ENCODE peak calls at places on chromosome 1, in eight cellular contexts. F, S, V, O, A, D, Z and J are unnamed samples. For H3K4me1, the result is how much of the 10 kb centered on the place peaks cover.

GRCh38 chr1:28313710-28314510 is 14.9 kb upstream of the MED18 start:
- DNase-seq in D (no peak), Z (no peak), O (peak), V (no peak), A (peak), S (peak), F (peak), J (peak)

GRCh38 chr1:66269222-66269621 is 264.7 kb upstream of the SGIP1 start:
- DNase-seq in Z (no peak), O (no peak), D (no peak), S (no peak), F (no peak), V (no peak), A (no peak), J (no peak)

GRCh38 chr1:25065246-25066238 is 135.5 kb upstream of the RUNX3 start:
- DNase-seq in Z (no peak), F (no peak), D (no peak), O (no peak), S (no peak), A (no peak), V (no peak), J (no peak)

GRCh38 chr1:86258106-86258505 is 101.5 kb upstream of the COL24A1 start:
- DNase-seq in V (no peak), A (no peak), Z (no peak), D (no peak), S (no peak), O (no peak), F (no peak), J (no peak)

GRCh38 chr1:46128336-46128735 is 4.1 kb downstream of the PIK3R3 start:
- DNase-seq in S (no peak), F (no peak), D (no peak), V (no peak), Z (no peak), A (no peak), O (no peak), J (no peak)

GRCh38 chr1:217586586-217586985 is 44.3 kb downstream of the GPATCH2 start:
- DNase-seq in A (no peak), S (no peak), D (no peak), F (no peak), Z (no peak), V (no peak), O (no peak), J (no peak)

GRCh38 chr1:44994306-44994898 is 8.0 kb upstream of the EIF2B3 start:
- DNase-seq in A (no peak), D (no peak), O (no peak), F (no peak), Z (no peak), S (no peak), V (no peak), J (no peak)

GRCh38 chr1:111507411-111508201 is 4.2 kb upstream of the ADORA3 start:
- DNase-seq in F (peak), D (peak), Z (peak), O (peak), V (peak), A (peak), S (peak), J (peak)

GRCh38 chr1:53541761-53542550 is 82.8 kb downstream of the DMRTB1 start:
- DNase-seq in O (peak), D (no peak), Z (no peak), V (no peak), A (no peak), S (peak), F (peak), J (no peak)

GRCh38 chr1:58251415-58252073 is 295.0 kb downstream of the OMA1 start:
- DNase-seq in S (no peak), D (no peak), Z (no peak), F (no peak), A (no peak), O (no peak), V (no peak), J (no peak)

GRCh38 chr1:109790735-109791494 is 27.2 kb upstream of the EPS8L3 start:
- DNase-seq in S (no peak), A (peak), V (no peak), F (peak), Z (no peak), D (no peak), O (peak), J (peak)

DNA sequence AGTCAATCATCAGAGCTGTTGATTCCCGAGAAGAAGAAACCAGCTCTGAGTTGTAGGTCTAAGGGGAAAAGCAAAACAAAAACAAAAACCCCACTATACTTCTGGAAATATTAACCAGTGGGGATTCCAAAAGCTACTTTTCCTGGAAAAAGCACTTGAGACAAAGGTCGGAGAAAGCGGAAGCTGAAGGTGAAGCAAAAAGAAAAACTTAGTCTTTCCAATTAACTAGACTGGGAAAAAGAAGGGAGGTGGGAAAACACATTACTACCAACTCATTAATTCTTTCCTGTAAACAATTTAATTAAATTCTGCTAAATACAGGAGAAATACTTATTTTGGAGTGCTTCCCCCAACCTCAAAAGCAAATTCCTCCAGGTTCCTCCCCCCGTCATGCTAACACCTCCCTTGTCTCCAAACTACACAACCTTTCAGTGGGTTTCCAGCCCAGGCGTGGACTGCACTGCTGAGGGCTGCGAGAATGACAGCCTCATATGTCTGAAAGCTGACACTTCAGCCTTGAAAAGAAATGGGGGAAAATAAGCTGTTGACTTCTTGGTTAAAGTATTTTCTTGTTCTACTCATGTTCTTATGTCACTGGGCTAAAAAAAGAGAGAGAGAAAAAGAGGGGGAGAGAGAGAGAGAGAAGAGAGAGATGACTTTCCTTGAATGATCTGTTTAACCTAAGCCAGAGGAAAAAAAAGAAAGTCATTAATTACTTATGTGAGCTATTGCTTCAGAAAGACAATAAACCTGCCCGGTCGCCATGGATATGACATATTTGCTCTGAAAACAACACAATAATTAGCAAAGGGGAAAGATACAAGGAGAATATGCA is 5.1 kb downstream of the CASZ1 start:
- DNase-seq in O (no peak), A (no peak), F (no peak), Z (no peak), V (no peak), D (no peak), S (no peak), J (no peak)
- H3K4me1 ChIP-seq in O (under half), A (half or more), F (half or more), Z (under half), V (under half), D (under half), S (under half), J (half or more)

GRCh38 chr1:225655509-225656258 is 2.8 kb upstream of the ENAH start:
- DNase-seq in Z (peak), S (peak), V (no peak), F (no peak), O (peak), D (peak), A (peak), J (peak)
- TF ChIP-seq EP300 in Z (no peak), S (peak), V (no peak), F (peak), O (peak), D (no peak), A (no peak), J (no peak)

DNA sequence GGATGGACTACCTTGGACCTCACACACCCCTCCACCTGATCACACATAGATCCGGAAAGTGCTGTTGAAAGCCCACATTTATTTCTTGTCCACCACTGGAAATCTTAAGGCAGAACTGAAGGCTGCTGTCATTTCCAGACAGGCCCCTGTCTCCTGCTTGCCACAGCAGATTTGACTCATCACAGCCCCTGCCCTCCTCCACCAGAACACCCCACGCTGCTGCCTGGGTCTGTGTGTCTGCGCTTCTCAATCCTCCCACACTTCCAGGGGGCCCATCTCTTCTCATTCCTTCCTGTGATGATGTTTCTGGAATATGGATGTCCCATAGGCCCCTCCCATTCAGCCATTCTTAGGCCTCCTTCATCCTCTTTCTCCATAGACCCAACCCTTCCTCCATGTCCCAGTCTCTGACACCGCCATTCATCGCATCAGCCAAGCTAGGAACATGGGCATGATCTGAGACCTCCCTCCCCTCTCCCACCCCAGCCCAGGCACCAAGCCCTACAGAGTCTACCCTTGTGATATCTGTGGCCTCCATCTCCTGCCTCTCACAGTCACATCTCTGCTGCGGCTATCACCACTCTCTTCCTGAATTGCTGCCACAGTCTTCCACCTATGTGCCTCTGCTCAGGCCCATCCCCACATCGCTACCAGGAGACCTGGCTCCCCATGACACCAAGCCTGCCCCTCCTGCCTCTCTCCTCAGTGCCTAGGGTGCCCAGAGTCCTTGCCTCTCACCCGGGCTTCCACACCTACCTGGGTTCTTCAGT is 82.5 kb upstream of the BCAR3 start:
- DNase-seq in Z (no peak), V (no peak), D (no peak), O (no peak), A (no peak), S (no peak), F (no peak), J (no peak)
- H3K4me1 ChIP-seq in Z (under half), V (under half), D (under half), O (under half), A (under half), S (under half), F (under half), J (under half)

GRCh38 chr1:173202430-173203145 is 4.5 kb downstream of the TNFSF4 start:
- DNase-seq in S (peak), O (peak), Z (peak), V (no peak), D (no peak), A (no peak), F (no peak), J (no peak)
- TF ChIP-seq EP300 in S (no peak), O (no peak), Z (no peak), V (no peak), D (no peak), A (no peak), F (no peak), J (no peak)

DNA sequence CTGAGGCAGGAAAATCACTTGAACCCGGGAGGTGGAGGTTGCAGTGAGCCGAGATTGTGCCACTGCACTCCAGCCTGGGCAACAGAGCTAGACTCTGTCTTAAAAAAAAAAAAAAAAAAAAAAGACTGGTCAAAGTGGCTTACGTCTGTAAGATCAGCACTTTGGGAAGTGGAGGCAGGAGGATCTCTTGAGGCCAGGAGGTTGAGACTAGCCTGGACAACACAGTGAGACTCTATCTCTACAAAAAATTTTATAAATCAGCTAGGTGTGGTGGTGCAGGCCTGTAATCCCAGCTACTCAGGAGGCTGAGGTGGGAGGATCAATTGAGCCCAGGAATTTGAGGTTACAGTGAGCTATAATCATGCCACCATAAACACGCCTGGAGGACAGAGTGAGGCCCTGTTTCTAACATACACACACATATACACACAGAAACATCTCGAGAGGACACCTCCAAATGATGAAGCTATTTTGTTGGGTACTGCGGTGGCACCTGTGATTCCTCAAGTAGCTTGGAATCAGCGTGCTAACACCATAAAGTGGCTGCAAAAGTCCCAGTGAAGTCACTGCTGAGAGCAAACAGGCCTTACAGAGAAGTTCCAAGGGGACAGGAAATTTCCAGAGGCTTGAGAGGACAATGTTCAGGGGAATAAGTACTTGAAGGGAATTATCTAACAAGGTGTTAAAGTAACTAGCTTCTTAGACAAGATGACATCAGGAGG is 1.4 kb downstream of the NADK start:
- DNase-seq in O (no peak), D (no peak), S (no peak), Z (no peak), F (no peak), V (no peak), A (no peak), J (no peak)
- H3K4me1 ChIP-seq in O (half or more), D (under half), S (under half), Z (under half), F (half or more), V (under half), A (half or more), J (half or more)

GRCh38 chr1:177278626-177279390 is 108.0 kb downstream of the BRINP2 start:
- DNase-seq in V (no peak), Z (no peak), D (no peak), S (no peak), F (no peak), A (no peak), O (no peak), J (peak)
- TF ChIP-seq EP300 in V (no peak), Z (no peak), D (no peak), S (no peak), F (no peak), A (no peak), O (no peak), J (no peak)

DNA sequence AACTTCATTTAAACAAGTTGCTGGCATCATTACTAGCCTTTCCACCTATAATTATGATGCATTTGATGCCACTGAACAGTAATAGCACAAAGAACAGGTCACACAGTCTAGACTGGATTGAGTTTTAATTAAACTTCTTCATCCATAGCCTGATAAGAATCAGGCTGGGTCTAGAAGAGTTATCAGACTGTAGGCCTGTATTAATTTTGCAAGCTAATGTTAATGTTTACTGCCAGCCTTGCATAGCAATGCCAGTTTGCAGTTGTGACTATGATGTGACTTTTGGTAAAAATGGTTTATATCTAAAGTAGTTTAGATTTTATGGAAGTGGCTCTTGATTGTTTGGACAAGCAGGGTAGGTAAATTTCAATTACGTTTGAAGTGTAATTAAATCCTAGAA is 68.0 kb downstream of the PRKAA2 start:
- DNase-seq in S (no peak), Z (no peak), O (no peak), D (no peak), V (no peak), A (no peak), F (no peak), J (no peak)
- H3K4me1 ChIP-seq in S (under half), Z (under half), O (under half), D (under half), V (under half), A (under half), F (under half), J (under half)

GRCh38 chr1:36466370-36467026 is 2.3 kb upstream of the MRPS15 start:
- DNase-seq in V (no peak), D (no peak), Z (no peak), O (no peak), S (no peak), A (no peak), F (no peak), J (peak)
- TF ChIP-seq EP300 in V (no peak), D (no peak), Z (no peak), O (no peak), S (no peak), A (no peak), F (no peak), J (no peak)